ENCODE peak calls at places on chromosomes 7 and 10, in eight cellular contexts. G is AG09309; A is stimulated activated naive CD8-positive, alpha-beta T cell treated with anti-CD3 and anti-CD28 coated beads, Interleukin-15, amount 100 ng/mL, for 72 hours; P is AG20443; N is bronchial epithelial cell; L is activated naive CD4-positive, alpha-beta T cell; B is ELR; H is fibroblast of lung. Q is an unnamed sample.

GRCh38 chr10:101817542-101818118 is 614 bp downstream of the OGA start:
- DNase-seq in G (peak; percentile 81), A (no peak), P (peak; percentile 86), N (peak; percentile 88), L (peak; percentile 35), B (peak; percentile 96), H (peak; percentile 97), Q (peak; percentile 82)

GRCh38 chr10:121594623-121595320 is 3.5 kb downstream of the FGFR2 start:
- DNase-seq in G (peak; percentile 47), A (no peak), P (peak; percentile 36), N (no peak), L (no peak), B (no peak), H (no peak), Q (no peak)

GRCh38 chr10:43892062-43892765 is 243.5 kb upstream of the ZNF32 start:
- DNase-seq in G (no peak), A (no peak), P (peak; percentile 77), N (no peak), L (no peak), B (peak; percentile 53), H (peak; percentile 22), Q (no peak)

GRCh38 chr10:119205926-119206602 is 1.3 kb upstream of the GRK5 start:
- DNase-seq in G (no peak), A (no peak), P (no peak), N (no peak), L (no peak), B (peak; percentile 71), H (no peak), Q (no peak)

GRCh38 chr10:11913184-11913641 is 90.1 kb downstream of the PROSER2 start:
- DNase-seq in G (no peak), A (no peak), P (no peak), N (no peak), L (no peak), B (no peak), H (no peak), Q (no peak)

GRCh38 chr7:133854739-133855138 is 272.4 kb upstream of the LRGUK start:
- DNase-seq in G (no peak), A (no peak), P (peak; percentile 36), N (peak; percentile 61), L (no peak), B (peak; percentile 69), H (peak; percentile 75), Q (peak; percentile 3)

GRCh38 chr7:127158659-127159058 is 94.1 kb downstream of the GRM8 start:
- DNase-seq in G (no peak), A (no peak), P (no peak), N (peak; percentile 1), L (no peak), B (peak; percentile 6), H (no peak), Q (no peak)

GRCh38 chr7:32179567-32179966 is 109.4 kb upstream of the PDE1C start:
- DNase-seq in G (no peak), A (no peak), P (no peak), N (peak; percentile 39), L (no peak), B (peak; percentile 25), H (no peak), Q (no peak)